ENCODE peak calls at places on chromosomes 5 and 9, in four cellular contexts. Z, F, C and M are unnamed samples.

GRCh38 chr9:38067611-38067891 is 1.5 kb downstream of the SHB start:
- DNase-seq in Z (no peak), F (peak; percentile 62), C (no peak), M (no peak)

GRCh38 chr5:133781446-133781845 is 169.1 kb upstream of the FSTL4 start:
- DNase-seq in Z (no peak), F (no peak), C (no peak), M (no peak)

GRCh38 chr9:117265253-117265652 is 149.6 kb downstream of the ASTN2 start:
- DNase-seq in Z (no peak), F (no peak), C (no peak), M (no peak)

GRCh38 chr5:137660349-137660817 is 75.5 kb downstream of the KLHL3 start:
- DNase-seq in Z (peak; percentile 69), F (peak; percentile 59), C (peak; percentile 86), M (peak; percentile 69)

GRCh38 chr5:154446183-154447073 is 631 bp downstream of the SAP30L start:
- DNase-seq in Z (peak; percentile 77), F (peak; percentile 68), C (no peak), M (peak; percentile 37)

GRCh38 chr9:15135167-15135792 is 171.7 kb downstream of the TTC39B start:
- DNase-seq in Z (peak; percentile 67), F (no peak), C (peak; percentile 60), M (peak; percentile 48)

GRCh38 chr5:142779163-142779562 is 9.0 kb downstream of the ARHGAP26 start:
- DNase-seq in Z (peak; percentile 28), F (no peak), C (no peak), M (peak; percentile 75)

GRCh38 chr9:33244150-33244784 is 4.3 kb downstream of the SPINK4 start:
- DNase-seq in Z (no peak), F (no peak), C (no peak), M (no peak)

GRCh38 chr5:8508196-8508595 is 639.2 kb downstream of the MTRR start:
- DNase-seq in Z (peak; percentile 11), F (no peak), C (no peak), M (no peak)

GRCh38 chr9:113910036-113910639 is 34.0 kb downstream of the ZNF618 start:
- DNase-seq in Z (no peak), F (no peak), C (no peak), M (no peak)

GRCh38 chr9:130371196-130371966 is 73.4 kb upstream of the ASS1 start:
- DNase-seq in Z (no peak), F (no peak), C (no peak), M (no peak)

DNA sequence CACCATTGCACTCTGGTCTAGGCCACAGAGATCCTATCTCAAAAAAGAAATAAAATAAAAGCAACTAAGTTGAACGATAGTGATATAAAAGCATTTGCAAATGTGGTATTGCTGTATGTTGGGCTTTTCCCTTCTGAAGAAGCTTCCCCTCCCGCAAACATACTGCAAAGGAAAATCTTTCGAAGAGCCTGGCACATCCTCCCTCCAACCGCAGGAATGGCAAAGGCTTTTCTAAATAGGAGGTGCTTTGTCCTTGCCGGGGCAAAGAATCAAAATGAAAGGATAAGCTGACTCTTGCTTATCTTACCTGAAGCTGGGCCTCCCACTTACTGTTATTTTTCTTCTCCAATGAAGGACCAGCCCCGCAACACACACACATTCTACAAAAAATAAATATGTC is 45.8 kb downstream of the SERINC5 start:
- DNase-seq in Z (no peak), F (no peak), C (no peak), M (no peak)
- H3K27ac ChIP-seq in Z (no peak overlapping the region), F (no peak overlapping the region), C (no peak overlapping the region), M (no peak overlapping the region)

GRCh38 chr5:30414078-30414477 is 779.4 kb upstream of the CDH6 start:
- DNase-seq in Z (no peak), F (no peak), C (no peak), M (no peak)

GRCh38 chr5:30413540-30413939 is 779.9 kb upstream of the CDH6 start:
- DNase-seq in Z (no peak), F (no peak), C (no peak), M (no peak)
- TF ChIP-seq CTCF in Z (peak; percentile 17), F (no peak), C (no peak), M (no peak)

DNA sequence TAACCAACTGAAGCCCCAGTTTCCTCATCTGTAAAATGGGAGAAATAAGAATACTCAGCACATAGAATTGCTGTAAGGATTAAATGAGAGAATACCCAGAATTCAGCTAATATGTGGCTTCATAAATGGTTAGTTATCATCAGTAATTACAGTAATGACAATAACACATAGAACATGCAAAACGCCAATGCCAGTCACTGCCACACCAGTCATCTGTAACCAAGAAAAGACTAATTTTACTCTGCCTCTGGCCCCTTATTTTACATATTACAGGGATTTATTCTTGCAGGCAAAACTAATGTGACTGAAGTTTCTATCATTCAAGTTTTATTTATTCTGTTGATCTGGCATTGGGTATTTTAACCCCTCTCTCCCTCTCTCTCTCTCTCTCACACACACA is 46.5 kb downstream of the EBF1 start:
- DNase-seq in Z (no peak), F (no peak), C (no peak), M (no peak)
- H3K4me3 ChIP-seq in Z (no peak overlapping the region), F (no peak overlapping the region), C (no peak overlapping the region), M (no peak overlapping the region)

DNA sequence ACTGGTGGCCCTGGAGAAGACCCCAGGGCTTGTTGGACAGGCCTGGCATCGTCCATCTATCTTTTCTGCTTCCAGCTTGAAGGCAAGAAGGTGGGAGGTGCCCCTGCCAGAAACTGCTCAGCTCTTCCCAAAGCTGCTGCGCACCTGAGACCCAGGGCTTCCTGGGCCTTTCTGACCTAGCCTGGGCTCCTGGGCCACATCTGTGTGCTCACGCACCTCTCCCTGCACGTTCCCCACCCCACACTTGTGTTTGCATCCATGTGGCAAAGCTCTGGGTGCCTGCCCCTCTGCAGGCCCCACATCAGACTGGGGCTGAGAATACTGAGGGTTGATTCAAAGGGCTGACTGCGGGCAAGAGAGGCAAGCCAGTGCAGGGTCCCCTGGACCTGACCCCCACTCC is 63.4 kb downstream of the PFDN1 start:
- DNase-seq in Z (no peak), F (no peak), C (no peak), M (no peak)
- H3K27ac ChIP-seq in Z (no peak overlapping the region), F (no peak overlapping the region), C (no peak overlapping the region), M (peak overlapping the region; percentile 32)

DNA sequence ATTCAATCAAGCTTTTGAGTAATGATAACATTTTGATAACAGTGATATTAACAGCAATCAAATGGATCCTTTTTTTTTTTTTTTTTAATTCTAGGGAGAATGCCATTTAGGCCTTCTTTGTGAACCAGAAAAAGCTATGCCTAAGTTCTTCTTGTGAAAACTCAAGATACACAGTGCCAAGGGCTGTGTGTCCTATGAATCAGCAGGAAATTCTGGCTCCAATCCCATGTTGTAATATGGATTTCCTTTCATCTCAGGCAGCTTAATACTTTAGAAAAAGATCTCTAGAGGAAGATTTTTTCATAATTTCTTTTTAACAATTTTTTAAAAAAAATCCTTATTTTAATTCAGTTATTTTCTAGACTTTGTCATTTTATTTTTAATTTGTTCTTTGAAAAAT is 96.1 kb downstream of the NUDT12 start:
- DNase-seq in Z (peak; percentile 43), F (no peak), C (no peak), M (no peak)
- TF ChIP-seq CTCF in Z (no peak), F (no peak), C (no peak), M (no peak)

GRCh38 chr5:32013658-32014057 is 160.5 kb downstream of the GOLPH3 start:
- DNase-seq in Z (no peak), F (no peak), C (no peak), M (peak; percentile 48)
- H3K4me3 ChIP-seq in Z (no peak overlapping the region), F (no peak overlapping the region), C (no peak overlapping the region), M (no peak overlapping the region)

DNA sequence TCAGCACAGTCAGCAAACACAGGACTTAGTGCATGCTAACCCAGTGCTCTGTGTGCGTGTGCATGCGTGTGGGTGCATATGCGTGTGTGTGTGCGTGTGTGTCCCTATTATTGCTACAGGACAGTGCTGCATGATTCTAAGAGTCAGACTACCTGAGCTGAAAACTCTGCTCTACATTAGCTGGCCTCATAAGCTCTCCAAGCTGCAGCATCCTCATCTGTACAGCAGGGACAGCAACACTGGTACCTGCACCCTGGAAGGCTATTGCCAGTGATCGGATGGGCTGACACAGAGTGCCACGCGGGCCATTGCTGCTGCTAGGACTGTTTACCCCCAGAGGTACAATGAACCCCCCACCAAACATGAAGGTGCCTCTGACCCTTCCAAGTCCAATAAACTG is 1.2 kb downstream of the ADAMTS12 start:
- DNase-seq in Z (peak; percentile 47), F (no peak), C (no peak), M (no peak)
- H3K27ac ChIP-seq in Z (peak overlapping the region; percentile 51), F (no peak overlapping the region), C (no peak overlapping the region), M (no peak overlapping the region)

DNA sequence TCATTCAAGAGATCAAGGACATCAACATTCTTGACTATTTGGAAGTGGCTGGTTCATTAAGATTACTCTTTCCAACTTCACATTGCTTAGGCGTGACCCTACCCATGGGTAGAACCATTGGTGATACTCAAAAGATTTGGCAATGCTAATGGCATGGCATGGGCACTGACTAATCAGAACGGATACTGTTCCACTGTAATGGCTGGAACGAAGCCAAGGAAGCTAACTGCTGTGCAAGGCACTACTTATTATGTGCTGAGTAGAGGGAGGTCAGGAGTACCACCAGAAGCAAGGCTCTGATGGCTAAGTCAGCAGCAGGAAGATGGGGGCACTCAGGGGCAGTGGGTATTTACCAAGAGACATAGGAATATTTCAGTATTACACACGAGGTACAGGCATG is 31.9 kb downstream of the GNA14 start:
- DNase-seq in Z (no peak), F (no peak), C (no peak), M (no peak)
- TF ChIP-seq CTCF in Z (no peak), F (no peak), C (no peak), M (no peak)